ENCODE peak calls at places on chromosomes 4 and X, in seven cellular contexts. P is upper lobe of right lung; C is stimulated activated CD4-positive, alpha-beta T cell treated with anti-CD3 and anti-CD28 coated beads, Interleukin-15, amount 100 ng/mL, for 1 hour; M is right cardiac atrium; Q is effector CD4-positive, alpha-beta T cell; Y is mesendoderm; O is HFF-Myc. W is an unnamed sample.

GRCh38 chrX:65690057-65690855 is 22.8 kb downstream of the MSN start:
- DNase-seq in Q (no peak), C (no peak), M (peak), O (no peak), Y (no peak), P (no peak), W (no peak)

GRCh38 chrX:39527045-39527444 is 570.7 kb downstream of the BCOR start:
- DNase-seq in C (no peak), M (no peak), P (no peak), Y (no peak), O (peak), Q (no peak), W (no peak)

GRCh38 chr4:123833156-123833555 is 436.6 kb downstream of the SPRY1 start:
- DNase-seq in O (no peak), Y (no peak), Q (no peak), C (no peak), M (no peak), P (no peak), W (no peak)

GRCh38 chrX:40420899-40421729 is 159.7 kb upstream of the ATP6AP2 start:
- DNase-seq in O (no peak), Y (peak), Q (no peak), M (peak), P (no peak), C (no peak), W (peak)

GRCh38 chrX:74537011-74537390 is 77.4 kb downstream of the RLIM start:
- DNase-seq in M (peak), C (no peak), P (no peak), Y (peak), O (no peak), Q (no peak), W (no peak)

GRCh38 chr4:111937368-111937767 is 207.9 kb upstream of the FAM241A start:
- DNase-seq in M (no peak), P (no peak), C (no peak), Q (no peak), Y (peak), O (no peak), W (no peak)

GRCh38 chrX:17669891-17670290 is 67.4 kb upstream of the SCML1 start:
- DNase-seq in Y (no peak), O (no peak), Q (no peak), P (no peak), M (no peak), C (no peak), W (no peak)

GRCh38 chr4:29310252-29310651 is 1409.9 kb upstream of the PCDH7 start:
- DNase-seq in Q (no peak), P (no peak), M (no peak), O (no peak), Y (no peak), C (no peak), W (no peak)

GRCh38 chrX:41133551-41133950 is 48.3 kb downstream of the USP9X start:
- DNase-seq in Q (no peak), M (no peak), O (no peak), Y (no peak), C (no peak), P (no peak), W (no peak)

GRCh38 chrX:43860646-43861370 is 21.4 kb downstream of the MAOB start:
- DNase-seq in P (no peak), Q (no peak), C (no peak), M (no peak), Y (no peak), O (no peak), W (no peak)

GRCh38 chr4:134470544-134470943 is 269.0 kb upstream of the PABPC4L start:
- DNase-seq in O (peak), P (no peak), M (no peak), Y (peak), Q (no peak), C (no peak), W (no peak)

GRCh38 chr4:1195894-1196401 is 23.6 kb upstream of the SPON2 start:
- DNase-seq in M (peak), C (no peak), Q (no peak), Y (no peak), O (no peak), P (peak), W (no peak)

GRCh38 chr4:98685225-98686045 is 27.0 kb upstream of the TSPAN5 start:
- DNase-seq in P (no peak), M (no peak), O (no peak), Q (no peak), Y (no peak), C (no peak), W (no peak)

GRCh38 chr4:12123709-12124108 is 695.0 kb upstream of the HS3ST1 start:
- DNase-seq in Y (no peak), Q (no peak), M (no peak), O (no peak), C (no peak), P (no peak), W (no peak)

GRCh38 chr4:142379277-142380051 is 466.6 kb downstream of the INPP4B start:
- DNase-seq in M (no peak), Q (no peak), O (peak), Y (peak), C (no peak), P (no peak), W (no peak)

GRCh38 chrX:124455966-124456365 is 109.6 kb downstream of the SH2D1A start:
- DNase-seq in C (no peak), O (no peak), Y (no peak), Q (no peak), M (no peak), P (no peak), W (no peak)

GRCh38 chrX:23228950-23229448 is 105.7 kb upstream of the PTCHD1 start:
- DNase-seq in Q (no peak), O (no peak), Y (peak), C (no peak), M (peak), P (no peak), W (no peak)

GRCh38 chr4:67483868-67484602 is 61.3 kb downstream of the CENPC start:
- DNase-seq in C (no peak), Q (no peak), O (peak), Y (peak), M (no peak), P (no peak), W (no peak)

GRCh38 chr4:81257841-81258240 is 42.8 kb upstream of the PRKG2 start:
- DNase-seq in Q (no peak), O (no peak), M (no peak), C (no peak), Y (no peak), P (no peak), W (no peak)

GRCh38 chr4:160180206-160180605 is 1077.3 kb downstream of the RAPGEF2 start:
- DNase-seq in M (no peak), C (no peak), Y (peak), P (no peak), O (no peak), Q (no peak), W (no peak)